ENCODE peak calls at places on chromosome 17, in six cellular contexts. C is neural crest cell; X is CD8-positive, alpha-beta T cell; T is foreskin fibroblast; D is Panc1; H is AG09309. N is an unnamed sample.

GRCh38 chr17:28343491-28343932 is 8.0 kb downstream of the TNFAIP1 start:
- DNase-seq in X (no peak), C (no peak), T (no peak), D (no peak), H (no peak), N (no peak)

GRCh38 chr17:65514541-65514940 is 46.9 kb downstream of the AXIN2 start:
- DNase-seq in C (no peak), D (no peak), H (no peak), T (peak), X (no peak), N (no peak)

GRCh38 chr17:81869221-81870154 is 1.6 kb downstream of the ARHGDIA start:
- DNase-seq in T (peak), X (peak), D (no peak), H (no peak), C (peak), N (no peak)

GRCh38 chr17:80981062-80981902 is 10.4 kb upstream of the CHMP6 start:
- DNase-seq in T (no peak), H (no peak), X (peak), C (peak), D (no peak), N (no peak)

GRCh38 chr17:50183439-50184001 is 17.7 kb downstream of the SGCA start:
- DNase-seq in T (peak), D (no peak), H (no peak), C (no peak), X (no peak), N (no peak)

GRCh38 chr17:2057714-2058520 is 3.0 kb downstream of the HIC1 start:
- DNase-seq in H (no peak), X (no peak), C (no peak), D (no peak), T (no peak), N (no peak)

GRCh38 chr17:2202996-2203575 is 100.5 kb downstream of the SMG6 start:
- DNase-seq in X (no peak), H (no peak), T (no peak), D (no peak), C (no peak), N (no peak)

GRCh38 chr17:55587608-55588139 is 76.4 kb upstream of the SMIM36 start:
- DNase-seq in C (no peak), X (no peak), D (no peak), H (no peak), T (peak), N (no peak)

GRCh38 chr17:49459401-49459984 is 35.6 kb upstream of the NGFR start:
- DNase-seq in T (no peak), H (no peak), C (no peak), D (no peak), X (no peak), N (no peak)

GRCh38 chr17:40818343-40818732 is 4.1 kb downstream of the KRT10 start:
- DNase-seq in C (no peak), D (no peak), T (no peak), X (no peak), H (no peak), N (no peak)

GRCh38 chr17:62792122-62792800 is 15.9 kb downstream of the MARCHF10 start:
- DNase-seq in H (peak), X (no peak), C (no peak), D (peak), T (peak), N (no peak)

GRCh38 chr17:28478940-28479615 is 5.6 kb downstream of the SLC13A2 start:
- DNase-seq in X (no peak), D (no peak), T (peak), C (no peak), H (no peak), N (no peak)

GRCh38 chr17:40307691-40308289 is 1.2 kb upstream of the RARA start:
- DNase-seq in X (no peak), C (no peak), T (peak), D (no peak), H (no peak), N (no peak)

GRCh38 chr17:29445844-29446243 is 55.7 kb downstream of the TAOK1 start:
- DNase-seq in H (no peak), D (no peak), X (no peak), T (no peak), C (no peak), N (no peak)

GRCh38 chr17:32755045-32755805 is 121.7 kb downstream of the MYO1D start:
- DNase-seq in T (peak), C (no peak), X (no peak), D (peak), H (peak), N (peak)

GRCh38 chr17:10394201-10394887 is 21.5 kb upstream of the MYH13 start:
- DNase-seq in D (no peak), T (no peak), C (no peak), X (no peak), H (no peak), N (no peak)

GRCh38 chr17:81383504-81384421 is 11.5 kb upstream of the BAHCC1 start:
- DNase-seq in T (no peak), D (no peak), X (no peak), C (no peak), H (no peak), N (no peak)

GRCh38 chr17:75779987-75780889 is 4.4 kb upstream of the UNK start:
- DNase-seq in X (no peak), C (no peak), D (no peak), T (no peak), H (no peak), N (peak)

GRCh38 chr17:5540321-5540720 is 44.0 kb downstream of the NLRP1 start:
- DNase-seq in H (no peak), T (no peak), X (no peak), C (no peak), D (no peak), N (no peak)

GRCh38 chr17:60677308-60678117 is at the start of gene BCAS3:
- DNase-seq in T (peak), C (peak), H (peak), D (peak), X (peak), N (peak)

GRCh38 chr17:78206298-78206697 is 7.8 kb upstream of the BIRC5 start:
- DNase-seq in X (no peak), T (no peak), D (no peak), H (no peak), C (no peak), N (no peak)

GRCh38 chr17:22272363-22273146 is 580.2 kb downstream of the KCNJ18 start:
- DNase-seq in C (no peak), H (no peak), T (no peak), D (no peak), X (no peak), N (no peak)

GRCh38 chr17:16322636-16323035 is 30.6 kb downstream of the CENPV start:
- DNase-seq in C (no peak), H (peak), T (peak), X (no peak), D (no peak), N (no peak)

GRCh38 chr17:1289695-1290094 is 10.2 kb downstream of the TRARG1 start:
- DNase-seq in C (no peak), D (no peak), T (no peak), H (no peak), X (no peak), N (no peak)

GRCh38 chr17:31494259-31495048 is 103.0 kb downstream of the RAB11FIP4 start:
- DNase-seq in D (no peak), T (no peak), H (no peak), X (peak), C (no peak), N (no peak)

GRCh38 chr17:29383687-29384086 is 6.5 kb upstream of the TAOK1 start:
- DNase-seq in T (peak), D (no peak), H (no peak), X (no peak), C (no peak), N (no peak)

GRCh38 chr17:83204230-83204725 is 124.9 kb downstream of the METRNL start:
- DNase-seq in D (no peak), T (no peak), X (peak), H (no peak), C (no peak), N (no peak)

GRCh38 chr17:59373879-59374495 is 42.5 kb downstream of the YPEL2 start:
- DNase-seq in X (no peak), H (peak), C (no peak), T (peak), D (no peak), N (no peak)

GRCh38 chr17:50113624-50114320 is 16.2 kb downstream of the SAMD14 start:
- DNase-seq in C (no peak), T (no peak), X (no peak), D (no peak), H (no peak), N (no peak)

GRCh38 chr17:76543482-76544122 is 3.8 kb downstream of the PRCD start:
- DNase-seq in T (peak), H (no peak), C (no peak), D (no peak), X (no peak), N (no peak)

GRCh38 chr17:49146620-49147306 is 14.2 kb downstream of the B4GALNT2 start:
- DNase-seq in X (no peak), T (peak), C (no peak), H (peak), D (peak), N (no peak)

GRCh38 chr17:607341-608060 is 107.1 kb downstream of the VPS53 start:
- DNase-seq in T (no peak), H (no peak), X (no peak), C (no peak), D (no peak), N (no peak)

GRCh38 chr17:39951924-39952664 is 10.7 kb upstream of the GSDMA start:
- DNase-seq in T (no peak), C (no peak), X (no peak), H (no peak), D (no peak), N (no peak)

GRCh38 chr17:40121191-40121885 is 433 bp upstream of the MSL1 start:
- DNase-seq in C (peak), H (no peak), D (no peak), X (no peak), T (peak), N (no peak)

GRCh38 chr17:69412336-69412735 is 2.2 kb upstream of the MAP2K6 start:
- DNase-seq in C (no peak), D (no peak), T (no peak), H (no peak), X (no peak), N (no peak)

GRCh38 chr17:74959826-74960738 is 12.5 kb downstream of the HID1 start:
- DNase-seq in D (no peak), T (peak), H (no peak), C (no peak), X (no peak), N (no peak)

GRCh38 chr17:61467416-61468262 is 15.4 kb downstream of the TBX4 start:
- DNase-seq in C (peak), X (no peak), H (no peak), T (peak), D (no peak), N (peak)

GRCh38 chr17:32120086-32120485 is 22.2 kb upstream of the RHOT1 start:
- DNase-seq in T (no peak), H (no peak), X (no peak), D (no peak), C (no peak), N (no peak)

GRCh38 chr17:51355314-51356083 is 95.2 kb downstream of the UTP18 start:
- DNase-seq in X (no peak), D (no peak), C (no peak), H (peak), T (peak), N (no peak)

DNA sequence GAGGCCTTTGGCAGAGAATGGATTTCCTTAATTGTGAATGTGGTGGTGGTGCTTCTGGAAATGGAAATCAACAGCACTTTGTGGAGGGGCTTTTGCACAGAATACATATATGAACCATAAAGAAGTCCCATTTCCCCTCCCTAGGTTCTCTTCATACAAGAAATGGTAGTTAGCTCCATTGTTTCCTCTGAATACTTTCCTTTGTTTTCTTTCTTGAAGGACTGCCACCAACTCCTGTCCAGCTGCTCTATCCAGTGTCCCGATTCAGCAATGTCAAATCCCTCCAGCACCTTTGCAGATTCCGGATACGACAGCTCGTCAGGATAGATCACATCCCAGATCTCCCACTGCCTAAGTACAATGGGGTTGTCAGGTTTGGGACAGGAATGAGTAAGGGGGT is 33.2 kb upstream of the ARHGAP23 start:
- DNase-seq in T (no peak), C (no peak), H (no peak), D (no peak), X (no peak), N (no peak)
- TF ChIP-seq CTCF in T (no peak), C (no peak), H (no peak), D (no peak), X (no peak), N (no peak)

DNA sequence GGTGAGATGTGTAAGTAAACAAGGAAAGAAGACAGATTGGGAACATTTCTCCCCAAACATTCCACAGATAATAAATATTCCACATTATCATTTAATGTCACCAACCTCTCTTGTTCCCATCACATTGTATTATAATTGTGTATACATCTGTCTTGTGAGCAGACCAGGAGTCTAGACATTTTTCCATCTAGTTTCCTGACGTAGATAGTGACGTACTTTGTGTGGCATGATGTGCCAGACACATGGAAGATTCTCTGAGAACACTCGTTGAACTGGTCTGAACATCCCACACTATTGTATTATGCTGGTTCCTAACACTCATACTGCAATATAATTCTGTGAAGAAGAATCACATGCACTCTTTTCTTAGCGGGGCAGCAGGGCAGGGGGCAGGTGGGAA is 34.0 kb downstream of the WSB1 start:
- DNase-seq in C (no peak), D (no peak), X (no peak), H (no peak), T (no peak), N (no peak)
- TF ChIP-seq CTCF in C (no peak), D (no peak), X (no peak), H (no peak), T (no peak), N (no peak)

GRCh38 chr17:18362509-18363020 is 785 bp downstream of the SHMT1 start:
- DNase-seq in T (peak), C (peak), D (no peak), H (no peak), X (no peak), N (peak)
- TF ChIP-seq CTCF in T (no peak), C (no peak), D (no peak), H (no peak), X (no peak), N (no peak)

GRCh38 chr17:36153887-36154576 is 22.4 kb downstream of the TBC1D3B start:
- DNase-seq in C (no peak), T (no peak), D (no peak), H (no peak), X (no peak), N (no peak)

GRCh38 chr17:36151891-36152638 is 24.4 kb downstream of the TBC1D3B start:
- DNase-seq in C (no peak), H (no peak), X (no peak), D (no peak), T (no peak), N (no peak)

GRCh38 chr17:36148559-36149295 is 27.7 kb downstream of the TBC1D3B start:
- DNase-seq in D (peak), H (no peak), T (peak), C (peak), X (peak), N (no peak)

GRCh38 chr17:36149296-36149820 is 27.1 kb downstream of the TBC1D3B start:
- DNase-seq in T (peak), D (no peak), H (peak), C (no peak), X (no peak), N (no peak)

GRCh38 chr17:36152639-36153120 is 23.8 kb downstream of the TBC1D3B start:
- DNase-seq in T (peak), D (no peak), C (no peak), X (no peak), H (no peak), N (no peak)
- TF ChIP-seq CTCF in T (no peak), D (peak), C (no peak), X (no peak), H (peak), N (no peak)

GRCh38 chr17:19614900-19615299 is 33.7 kb upstream of the ALDH3A2 start:
- DNase-seq in D (no peak), X (no peak), T (no peak), H (no peak), C (no peak), N (no peak)
- TF ChIP-seq CTCF in D (no peak), X (no peak), T (no peak), H (no peak), C (no peak), N (no peak)